ENCODE peak calls at places on chromosomes 1 and 21, in eight cellular contexts. V is H1, Z is LoVo, H is EH, C is T-cell, A is GM04504, B is B cell, I is KG1. W is an unnamed sample.

GRCh38 chr1:160251687-160252526 is 10.4 kb downstream of the DCAF8 start:
- DNase-seq in V (no peak), Z (peak; percentile 36), H (peak; percentile 81), C (peak; percentile 50), A (no peak), B (peak; percentile 72), I (peak; percentile 48), W (peak; percentile 61)

GRCh38 chr1:239262538-239262937 is 123.8 kb upstream of the CHRM3 start:
- DNase-seq in V (no peak), Z (no peak), H (no peak), C (no peak), A (no peak), B (no peak), I (no peak), W (no peak)

GRCh38 chr1:31016868-31017267 is 48.6 kb downstream of the PUM1 start:
- DNase-seq in V (no peak), Z (no peak), H (no peak), C (no peak), A (no peak), B (no peak), I (no peak), W (no peak)

GRCh38 chr1:218342091-218342490 is 3.0 kb upstream of the TGFB2 start:
- DNase-seq in V (no peak), Z (no peak), H (no peak), C (no peak), A (no peak), B (no peak), I (no peak), W (no peak)

GRCh38 chr1:100019220-100019619 is 49.4 kb downstream of the SLC35A3 start:
- DNase-seq in V (no peak), Z (no peak), H (no peak), C (no peak), A (no peak), B (no peak), I (no peak), W (no peak)

GRCh38 chr21:44515359-44516165 is 24.4 kb downstream of the KRTAP10-1 start:
- DNase-seq in V (no peak), Z (no peak), H (no peak), C (no peak), A (no peak), B (no peak), I (no peak), W (no peak)

GRCh38 chr1:19272064-19272463 is 16.5 kb downstream of the AKR7A3 start:
- DNase-seq in V (no peak), Z (no peak), H (no peak), C (no peak), A (no peak), B (no peak), I (no peak), W (no peak)

GRCh38 chr1:15261155-15262002 is 14.4 kb downstream of the FHAD1 start:
- DNase-seq in V (peak; percentile 46), Z (peak; percentile 22), H (no peak), C (no peak), A (no peak), B (no peak), I (no peak), W (no peak)

GRCh38 chr1:230068952-230069684 is 2.1 kb downstream of the GALNT2 start:
- DNase-seq in V (no peak), Z (no peak), H (peak; percentile 37), C (no peak), A (no peak), B (peak; percentile 23), I (no peak), W (no peak)

GRCh38 chr1:204321665-204322064 is 38.1 kb downstream of the PLEKHA6 start:
- DNase-seq in V (no peak), Z (no peak), H (peak; percentile 66), C (no peak), A (no peak), B (no peak), I (no peak), W (no peak)

GRCh38 chr1:115098979-115099692 is 9.8 kb upstream of the TSPAN2 start:
- DNase-seq in V (no peak), Z (peak; percentile 67), H (peak; percentile 64), C (peak; percentile 89), A (peak; percentile 73), B (peak; percentile 77), I (peak; percentile 61), W (no peak)

GRCh38 chr1:14608308-14608707 is 9.8 kb downstream of the KAZN start:
- DNase-seq in V (no peak), Z (no peak), H (no peak), C (no peak), A (no peak), B (no peak), I (no peak), W (no peak)

GRCh38 chr21:33058468-33059318 is 11.2 kb upstream of the OLIG1 start:
- DNase-seq in V (no peak), Z (no peak), H (no peak), C (no peak), A (no peak), B (no peak), I (no peak), W (no peak)

GRCh38 chr21:38631676-38632075 is 133.4 kb upstream of the ERG start:
- DNase-seq in V (no peak), Z (no peak), H (peak; percentile 37), C (no peak), A (no peak), B (no peak), I (no peak), W (no peak)

GRCh38 chr1:15014521-15014920 is 139.0 kb upstream of the TMEM51 start:
- DNase-seq in V (no peak), Z (no peak), H (peak; percentile 47), C (no peak), A (no peak), B (no peak), I (no peak), W (no peak)

GRCh38 chr1:171909711-171910110 is 68.4 kb downstream of the DNM3 start:
- DNase-seq in V (no peak), Z (no peak), H (peak; percentile 4), C (no peak), A (no peak), B (no peak), I (no peak), W (no peak)

GRCh38 chr21:33770542-33770941 is 128.2 kb downstream of the ITSN1 start:
- DNase-seq in V (no peak), Z (no peak), H (no peak), C (no peak), A (no peak), B (no peak), I (no peak), W (no peak)

GRCh38 chr1:156079762-156080597 is 2.3 kb downstream of the MEX3A start:
- DNase-seq in V (peak; percentile 63), Z (no peak), H (no peak), C (no peak), A (no peak), B (no peak), I (no peak), W (no peak)

GRCh38 chr1:82486969-82487368 is 686.2 kb downstream of the ADGRL2 start:
- DNase-seq in V (no peak), Z (no peak), H (no peak), C (no peak), A (peak; percentile 5), B (no peak), I (no peak), W (no peak)

GRCh38 chr1:145927073-145927886 is at the start of gene RBM8A:
- DNase-seq in V (peak; percentile 85), Z (peak; percentile 99), H (peak; percentile 99), C (peak; percentile 94), A (peak; percentile 98), B (peak; percentile 94), I (peak; percentile 97), W (peak; percentile 88)

GRCh38 chr1:2999571-2999970 is 21.7 kb upstream of the ACTRT2 start:
- DNase-seq in V (no peak), Z (no peak), H (no peak), C (peak; percentile 3), A (no peak), B (no peak), I (no peak), W (no peak)

GRCh38 chr1:228358764-228359612 is 47.6 kb downstream of the TRIM11 start:
- DNase-seq in V (no peak), Z (no peak), H (no peak), C (no peak), A (no peak), B (no peak), I (no peak), W (no peak)

GRCh38 chr1:42930178-42931107 is 28.2 kb downstream of the SLC2A1 start:
- DNase-seq in V (no peak), Z (no peak), H (no peak), C (no peak), A (no peak), B (no peak), I (no peak), W (no peak)

GRCh38 chr21:41958886-41959563 is 5.2 kb upstream of the C2CD2 start:
- DNase-seq in V (no peak), Z (no peak), H (no peak), C (no peak), A (no peak), B (no peak), I (no peak), W (no peak)

GRCh38 chr1:208131631-208132286 is 112.4 kb downstream of the PLXNA2 start:
- DNase-seq in V (no peak), Z (no peak), H (no peak), C (no peak), A (no peak), B (peak; percentile 4), I (no peak), W (no peak)

GRCh38 chr1:193083365-193084088 is 21.7 kb downstream of the GLRX2 start:
- DNase-seq in V (no peak), Z (no peak), H (no peak), C (no peak), A (no peak), B (peak; percentile 14), I (no peak), W (no peak)

GRCh38 chr1:84496498-84496897 is 9.7 kb upstream of the SPATA1 start:
- DNase-seq in V (no peak), Z (no peak), H (no peak), C (no peak), A (no peak), B (no peak), I (no peak), W (no peak)

GRCh38 chr1:85576642-85577420 is 3.7 kb upstream of the CCN1 start:
- DNase-seq in V (peak; percentile 91), Z (peak; percentile 87), H (peak; percentile 91), C (no peak), A (peak; percentile 77), B (peak; percentile 68), I (peak; percentile 14), W (no peak)

GRCh38 chr1:76281306-76281705 is 206.8 kb downstream of the ST6GALNAC3 start:
- DNase-seq in V (no peak), Z (no peak), H (no peak), C (no peak), A (no peak), B (no peak), I (no peak), W (no peak)

GRCh38 chr1:160219062-160219929 is 14.1 kb downstream of the PEA15 start:
- DNase-seq in V (no peak), Z (no peak), H (peak; percentile 87), C (no peak), A (peak; percentile 51), B (no peak), I (no peak), W (peak; percentile 33)

GRCh38 chr21:36859744-36860501 is 106.5 kb downstream of the HLCS start:
- DNase-seq in V (peak; percentile 83), Z (peak; percentile 77), H (peak; percentile 57), C (no peak), A (no peak), B (peak; percentile 41), I (no peak), W (peak; percentile 78)

GRCh38 chr1:109775408-109775807 is 11.7 kb upstream of the EPS8L3 start:
- DNase-seq in V (no peak), Z (no peak), H (peak; percentile 59), C (no peak), A (no peak), B (no peak), I (no peak), W (no peak)

GRCh38 chr1:112904831-112905227 is 51.2 kb downstream of the SLC16A1 start:
- DNase-seq in V (peak; percentile 42), Z (peak; percentile 82), H (no peak), C (no peak), A (no peak), B (no peak), I (no peak), W (no peak)

GRCh38 chr1:54335396-54336056 is 70.7 kb downstream of the SSBP3 start:
- DNase-seq in V (no peak), Z (no peak), H (peak; percentile 99), C (no peak), A (peak; percentile 93), B (no peak), I (no peak), W (peak; percentile 62)

W was measured in HTR-8/SVneo.